ENCODE peak calls at places on chromosomes 5 and 9, in seven cellular contexts. U is COR-L47; D is hippocampal formation; J is cerebellar cortex; X is left lung; W is activated CD8-positive, alpha-beta memory T cell treated with anti-CD3 and anti-CD28 coated beads for 1 hour; E is activated CD4-positive, alpha-beta T cell treated with anti-CD3 and anti-CD28 coated beads, Interleukin-2, amount 10 ng/mL, durations not matched to agents 7 days and 5 days. Y is an unnamed sample.

GRCh38 chr9:99873531-99873930 is 32.9 kb upstream of the STX17 start:
- DNase-seq in E (no peak), X (no peak), W (no peak), J (no peak), U (no peak), D (no peak), Y (no peak)

GRCh38 chr9:130728721-130729120 is 35.1 kb downstream of the EXOSC2 start:
- DNase-seq in D (no peak), E (no peak), W (no peak), X (no peak), U (no peak), J (no peak), Y (peak)

GRCh38 chr9:124831642-124832364 is 21.5 kb upstream of the WDR38 start:
- DNase-seq in W (no peak), U (no peak), D (no peak), X (no peak), J (no peak), E (no peak), Y (no peak)

GRCh38 chr5:96155156-96155555 is 193.5 kb upstream of the ELL2 start:
- DNase-seq in U (no peak), E (no peak), D (no peak), W (no peak), X (no peak), J (no peak), Y (no peak)

GRCh38 chr9:21653091-21653490 is 149.3 kb upstream of the MTAP start:
- DNase-seq in W (no peak), J (no peak), E (no peak), X (no peak), D (no peak), U (no peak), Y (no peak)

GRCh38 chr5:53983568-53984465 is 326.6 kb downstream of the ARL15 start:
- DNase-seq in U (no peak), W (no peak), E (no peak), D (no peak), X (no peak), J (no peak), Y (peak)

GRCh38 chr9:70917277-70917676 is 204.1 kb downstream of the TRPM3 start:
- DNase-seq in E (no peak), U (no peak), X (no peak), J (no peak), W (no peak), D (no peak), Y (no peak)

GRCh38 chr9:110029422-110029814 is 178.5 kb downstream of the C9orf152 start:
- DNase-seq in U (no peak), D (peak), E (no peak), J (no peak), W (no peak), X (no peak), Y (peak)

GRCh38 chr5:149358294-149358651 is 427 bp downstream of the PCYOX1L start:
- DNase-seq in U (peak), E (peak), X (peak), J (peak), W (no peak), D (peak), Y (peak)

GRCh38 chr9:110808599-110808980 is 140.0 kb downstream of the MUSK start:
- DNase-seq in W (no peak), X (no peak), J (no peak), D (no peak), E (no peak), U (no peak), Y (no peak)

GRCh38 chr5:143922718-143923117 is 110.8 kb downstream of the HMHB1 start:
- DNase-seq in E (no peak), J (no peak), U (no peak), W (no peak), X (no peak), D (no peak), Y (peak)

GRCh38 chr9:33881635-33882034 is 64.7 kb downstream of the UBE2R2 start:
- DNase-seq in J (no peak), U (no peak), E (no peak), W (no peak), D (no peak), X (no peak), Y (peak)

GRCh38 chr5:124745367-124746251 is 830 bp downstream of the ZNF608 start:
- DNase-seq in X (no peak), J (peak), U (no peak), E (no peak), D (no peak), W (no peak), Y (peak)

GRCh38 chr5:154302181-154302580 is 111.6 kb downstream of the GALNT10 start:
- DNase-seq in X (no peak), D (peak), J (peak), U (peak), W (no peak), E (no peak), Y (no peak)

GRCh38 chr9:105901514-105902109 is 207.3 kb downstream of the TMEM38B start:
- DNase-seq in W (no peak), X (peak), E (no peak), J (peak), U (peak), D (peak), Y (peak)

GRCh38 chr5:13658761-13659160 is 285.7 kb downstream of the DNAH5 start:
- DNase-seq in D (no peak), U (no peak), J (no peak), W (no peak), X (no peak), E (no peak), Y (no peak)

GRCh38 chr9:22117511-22118388 is 108.6 kb upstream of the CDKN2B start:
- DNase-seq in E (no peak), U (no peak), W (no peak), D (no peak), X (no peak), J (no peak), Y (peak)

GRCh38 chr5:9437741-9438240 is 108.1 kb downstream of the SEMA5A start:
- DNase-seq in X (no peak), U (no peak), W (no peak), E (no peak), D (no peak), J (no peak), Y (no peak)

GRCh38 chr5:34751807-34752736 is 86.9 kb upstream of the TTC23L start:
- DNase-seq in E (no peak), U (no peak), W (no peak), X (no peak), J (no peak), D (no peak), Y (no peak)

GRCh38 chr9:33445941-33446506 is 1.4 kb downstream of the AQP3 start:
- DNase-seq in E (no peak), D (no peak), X (no peak), J (no peak), U (no peak), W (no peak), Y (no peak)

GRCh38 chr5:24621809-24622208 is 23.0 kb downstream of the CDH10 start:
- DNase-seq in E (no peak), U (peak), X (no peak), D (no peak), J (peak), W (no peak), Y (no peak)

GRCh38 chr9:131045300-131046092 is 36.5 kb downstream of the LAMC3 start:
- DNase-seq in X (no peak), D (no peak), W (no peak), E (peak), J (no peak), U (no peak), Y (peak)

GRCh38 chr9:13189362-13189761 is 90.1 kb downstream of the MPDZ start:
- DNase-seq in E (no peak), W (no peak), X (no peak), D (no peak), J (no peak), U (no peak), Y (no peak)

GRCh38 chr5:151056367-151057306 is 24.2 kb downstream of the TNIP1 start:
- DNase-seq in W (no peak), D (no peak), J (no peak), E (no peak), X (peak), U (no peak), Y (no peak)

GRCh38 chr5:75677607-75678006 is 39.6 kb downstream of the POC5 start:
- DNase-seq in D (no peak), J (no peak), W (no peak), X (no peak), U (no peak), E (no peak), Y (peak)

GRCh38 chr9:131999692-132000551 is 79.7 kb downstream of the MED27 start:
- DNase-seq in X (no peak), J (no peak), E (no peak), U (no peak), D (no peak), W (no peak), Y (peak)

GRCh38 chr5:154520861-154521453 is 42.9 kb upstream of the HAND1 start:
- DNase-seq in D (peak), W (no peak), X (no peak), E (peak), J (peak), U (peak), Y (peak)